ENCODE peak calls at places on chromosome 17, in eight cellular contexts. W, H, B, K, Y, V, I and C are unnamed samples. For H3K4me1, the result is how much of the 10 kb centered on the place peaks cover.

GRCh38 chr17:72497915-72498314 is 377.1 kb downstream of the SOX9 start:
- DNase-seq in V (no peak), W (no peak), Y (no peak), B (no peak), K (no peak), H (no peak), I (no peak), C (no peak)

GRCh38 chr17:81345211-81346089 is 49.8 kb upstream of the BAHCC1 start:
- DNase-seq in K (peak), Y (peak), B (peak), I (peak), V (no peak), H (peak), W (peak), C (peak)

GRCh38 chr17:38735161-38735997 is 5.2 kb downstream of the CISD3 start:
- DNase-seq in H (peak), Y (no peak), B (peak), W (no peak), I (no peak), V (no peak), K (peak), C (no peak)

GRCh38 chr17:83096401-83097220 is 17.2 kb downstream of the METRNL start:
- DNase-seq in H (no peak), V (no peak), B (no peak), Y (no peak), K (peak), W (peak), I (no peak), C (no peak)

GRCh38 chr17:76360461-76360860 is 6.7 kb upstream of the PRPSAP1 start:
- DNase-seq in B (no peak), V (no peak), H (no peak), I (peak), K (no peak), W (no peak), Y (no peak), C (no peak)

GRCh38 chr17:32445075-32445427 is 741 bp downstream of the PSMD11 start:
- DNase-seq in K (peak), B (peak), H (peak), W (no peak), I (peak), Y (peak), V (no peak), C (no peak)

GRCh38 chr17:18937981-18938691 is 13.8 kb upstream of the SLC5A10 start:
- DNase-seq in B (no peak), V (no peak), H (no peak), W (no peak), I (peak), K (no peak), Y (no peak), C (no peak)

GRCh38 chr17:80869476-80869875 is 122.2 kb upstream of the CHMP6 start:
- DNase-seq in B (no peak), I (no peak), W (no peak), H (no peak), Y (no peak), V (no peak), K (no peak), C (no peak)

GRCh38 chr17:57639381-57639780 is 105.7 kb downstream of the CCDC182 start:
- DNase-seq in K (no peak), V (no peak), W (no peak), I (no peak), B (no peak), H (no peak), Y (no peak), C (no peak)

GRCh38 chr17:556431-556995 is 158.1 kb downstream of the VPS53 start:
- DNase-seq in I (no peak), Y (no peak), B (no peak), H (no peak), W (no peak), K (no peak), V (no peak), C (no peak)

GRCh38 chr17:35022536-35023063 is 40.9 kb downstream of the RFFL start:
- DNase-seq in W (peak), B (peak), Y (peak), V (no peak), H (peak), I (peak), K (peak), C (peak)

GRCh38 chr17:43931062-43931571 is 11.2 kb downstream of the PPY start:
- DNase-seq in K (peak), V (no peak), W (no peak), Y (no peak), H (no peak), B (peak), I (no peak), C (no peak)

GRCh38 chr17:77963441-77963840 is 4.9 kb downstream of the TNRC6C start:
- DNase-seq in K (peak), W (peak), V (no peak), H (peak), I (peak), B (no peak), Y (peak), C (no peak)

GRCh38 chr17:964881-965280 is 14.7 kb downstream of the NXN start:
- DNase-seq in B (no peak), H (no peak), I (no peak), K (no peak), V (no peak), W (no peak), Y (peak), C (no peak)

GRCh38 chr17:75271233-75271954 is 363 bp upstream of the MIF4GD start:
- DNase-seq in H (peak), W (peak), V (no peak), B (peak), K (peak), Y (peak), I (no peak), C (no peak)

GRCh38 chr17:16938496-16939270 is 33.2 kb downstream of the TNFRSF13B start:
- DNase-seq in B (no peak), V (no peak), K (peak), I (no peak), H (no peak), Y (no peak), W (no peak), C (no peak)

GRCh38 chr17:28118362-28118761 is 75.9 kb downstream of the NLK start:
- DNase-seq in B (no peak), Y (no peak), I (no peak), H (no peak), W (no peak), K (no peak), V (no peak), C (no peak)

GRCh38 chr17:74117999-74118421 is 85.5 kb upstream of the RPL38 start:
- DNase-seq in I (no peak), K (no peak), H (no peak), Y (no peak), V (no peak), B (no peak), W (no peak), C (no peak)

GRCh38 chr17:77679589-77679988 is 278.9 kb upstream of the TNRC6C start:
- DNase-seq in I (no peak), W (no peak), H (peak), Y (no peak), V (no peak), K (no peak), B (no peak), C (no peak)

GRCh38 chr17:48604770-48605329 is at the start of gene HOXB6:
- DNase-seq in I (no peak), H (no peak), Y (peak), W (no peak), B (peak), K (peak), V (no peak), C (no peak)

GRCh38 chr17:29571883-29572681 is 3.6 kb downstream of the TP53I13 start:
- DNase-seq in I (no peak), B (no peak), H (peak), W (no peak), V (no peak), Y (no peak), K (peak), C (no peak)

GRCh38 chr17:76523084-76524037 is 14.1 kb downstream of the CYGB start:
- DNase-seq in H (peak), V (peak), W (peak), I (peak), B (peak), K (peak), Y (peak), C (no peak)

GRCh38 chr17:45050680-45051059 is 762 bp downstream of the DCAKD start:
- DNase-seq in Y (peak), I (peak), H (no peak), B (peak), W (no peak), K (peak), V (no peak), C (no peak)

GRCh38 chr17:7440823-7441174 is 1.5 kb downstream of the FGF11 start:
- DNase-seq in H (peak), B (no peak), K (peak), I (no peak), W (no peak), V (no peak), Y (peak), C (no peak)
- H3K4me1 ChIP-seq in H (under half), B (under half), K (under half), I (under half), W (under half), V (under half), Y (under half), C (half or more)

DNA sequence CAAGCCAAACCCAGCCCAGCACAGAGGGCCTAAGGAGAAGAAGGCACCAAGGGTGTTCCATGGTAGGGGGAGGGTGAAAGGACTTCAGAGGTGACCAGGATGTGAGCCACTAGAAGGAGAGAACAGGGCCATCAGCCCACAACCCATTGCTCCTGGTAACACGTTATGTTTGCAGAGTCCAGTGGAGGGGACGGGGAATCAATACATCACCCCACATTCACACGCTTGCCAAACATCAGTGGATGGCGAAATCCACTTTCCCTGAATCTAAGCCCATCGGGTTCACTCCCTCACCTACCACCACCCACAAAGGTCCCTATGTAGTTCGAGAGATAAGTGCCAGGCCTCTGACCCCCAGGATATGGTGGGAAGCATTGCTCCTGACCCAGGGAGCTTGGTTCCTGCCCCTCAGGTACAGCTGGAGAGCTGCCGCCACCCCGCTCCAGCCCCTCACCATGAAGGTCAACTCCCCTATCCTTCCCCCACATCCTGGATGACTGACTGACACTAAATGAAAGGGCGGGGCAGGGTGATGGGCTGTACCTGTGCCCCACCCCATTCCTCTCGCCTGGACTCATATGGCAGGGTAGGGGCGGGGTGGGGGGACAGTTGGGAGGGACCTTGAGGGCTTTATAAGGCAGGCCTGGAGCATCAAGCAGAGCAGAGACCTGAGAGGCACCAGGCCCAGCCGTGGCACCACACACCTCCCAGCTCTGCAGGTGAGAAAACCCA is at the start of gene GAST:
- DNase-seq in H (no peak), B (no peak), K (no peak), W (no peak), I (no peak), Y (no peak), V (no peak), C (no peak)
- TF ChIP-seq POLR2A in H (no peak), B (no peak), K (no peak), W (no peak), I (no peak), Y (no peak), V (no peak), C (no peak)

DNA sequence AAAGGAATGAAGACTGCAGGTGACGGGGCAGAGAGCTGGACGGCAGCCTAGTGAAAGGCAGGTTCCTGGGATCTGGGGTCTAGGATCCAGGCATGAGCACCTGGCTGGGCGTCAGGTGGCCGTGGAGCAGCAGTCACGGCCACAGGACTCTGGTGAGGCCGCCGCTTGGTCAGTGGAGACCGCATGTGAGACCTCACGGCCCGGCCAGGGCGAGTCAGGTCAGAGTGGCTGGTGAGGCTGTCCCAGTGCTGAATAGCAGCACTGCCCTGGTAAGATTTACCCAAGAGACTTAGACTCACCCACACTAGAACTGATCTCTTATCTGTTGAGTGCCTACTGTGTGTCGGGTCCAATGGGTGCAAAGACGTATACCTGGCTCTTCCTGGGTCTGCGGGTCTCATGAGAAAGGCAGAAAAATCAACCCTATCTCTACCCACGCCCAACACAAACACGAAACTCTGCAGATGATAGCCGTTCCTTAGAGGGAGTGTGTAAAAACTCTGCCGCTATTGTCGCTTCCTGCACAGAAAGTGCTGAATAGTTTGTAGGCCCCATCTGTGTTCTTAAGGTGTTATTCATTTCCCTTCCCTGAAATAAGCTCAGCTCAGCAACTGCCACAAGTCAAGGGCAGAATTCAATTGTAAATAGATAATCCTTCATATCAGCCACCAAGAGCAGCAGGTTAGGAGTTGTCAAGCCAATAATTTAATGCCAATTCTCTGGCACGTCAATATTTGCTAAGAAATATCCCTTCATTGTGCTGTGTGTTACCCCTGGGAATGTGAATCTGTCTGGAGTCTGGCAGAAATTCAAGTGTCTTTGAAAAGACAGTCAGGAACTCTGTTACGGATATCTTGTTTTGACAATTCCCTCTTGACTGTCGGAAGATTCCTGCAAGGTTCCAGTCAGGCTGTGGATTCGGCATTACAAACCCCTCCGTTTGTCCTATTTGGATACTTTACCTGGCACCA is 240.0 kb downstream of the NTN1 start:
- DNase-seq in Y (no peak), W (no peak), H (no peak), B (no peak), K (no peak), V (no peak), I (no peak), C (no peak)
- H3K27ac ChIP-seq in Y (no peak), W (no peak), H (no peak), B (no peak), K (peak), V (no peak), I (no peak), C (no peak)

GRCh38 chr17:55281592-55282378 is 17.0 kb downstream of the HLF start:
- DNase-seq in H (no peak), V (no peak), I (no peak), W (no peak), Y (no peak), B (no peak), K (no peak), C (no peak)
- H3K4me1 ChIP-seq in H (half or more), V (under half), I (under half), W (under half), Y (under half), B (half or more), K (under half), C (under half)